ENCODE peak calls at places on chromosomes 2 and 18, in nine cellular contexts. One of them, this sample, is unnamed.

GRCh38 chr2:10266133-10266620 is 36.5 kb upstream of the HPCAL1 start:
- DNase-seq in lung microvascular endothelial cell: no peak
- DNase-seq in HuH-7.5: no peak
- DNase-seq in AG08395: peak
- DNase-seq in hippocampal formation: no peak
- DNase-seq in effector memory CD8-positive, alpha-beta T cell: no peak
- DNase-seq in HS-5: no peak
- DNase-seq in GM23248: peak
- DNase-seq in iPS DF 19.7: no peak
- DNase-seq in this sample: no peak

GRCh38 chr18:63540131-63540530 is 2.0 kb upstream of the SERPINB12 start:
- DNase-seq in HS-5: peak
- DNase-seq in HuH-7.5: no peak
- DNase-seq in GM23248: peak
- DNase-seq in iPS DF 19.7: no peak
- DNase-seq in effector memory CD8-positive, alpha-beta T cell: no peak
- DNase-seq in AG08395: peak
- DNase-seq in hippocampal formation: no peak
- DNase-seq in lung microvascular endothelial cell: no peak
- DNase-seq in this sample: no peak

GRCh38 chr2:112110966-112111365 is 27.2 kb upstream of the FBLN7 start:
- DNase-seq in hippocampal formation: no peak
- DNase-seq in lung microvascular endothelial cell: no peak
- DNase-seq in HuH-7.5: no peak
- DNase-seq in effector memory CD8-positive, alpha-beta T cell: no peak
- DNase-seq in GM23248: no peak
- DNase-seq in HS-5: no peak
- DNase-seq in iPS DF 19.7: no peak
- DNase-seq in AG08395: no peak
- DNase-seq in this sample: no peak

GRCh38 chr18:56377161-56377560 is 261.2 kb downstream of the TXNL1 start:
- DNase-seq in HuH-7.5: no peak
- DNase-seq in effector memory CD8-positive, alpha-beta T cell: no peak
- DNase-seq in HS-5: no peak
- DNase-seq in AG08395: peak
- DNase-seq in GM23248: peak
- DNase-seq in iPS DF 19.7: no peak
- DNase-seq in hippocampal formation: no peak
- DNase-seq in lung microvascular endothelial cell: no peak
- DNase-seq in this sample: no peak

GRCh38 chr2:83364264-83364663 is 1094.8 kb downstream of the SUCLG1 start:
- DNase-seq in GM23248: peak
- DNase-seq in lung microvascular endothelial cell: no peak
- DNase-seq in AG08395: no peak
- DNase-seq in hippocampal formation: no peak
- DNase-seq in iPS DF 19.7: no peak
- DNase-seq in effector memory CD8-positive, alpha-beta T cell: no peak
- DNase-seq in HS-5: peak
- DNase-seq in HuH-7.5: no peak
- DNase-seq in this sample: no peak

GRCh38 chr2:52335727-52336126 is 1303.8 kb upstream of the NRXN1 start:
- DNase-seq in iPS DF 19.7: peak
- DNase-seq in AG08395: no peak
- DNase-seq in lung microvascular endothelial cell: no peak
- DNase-seq in hippocampal formation: no peak
- DNase-seq in effector memory CD8-positive, alpha-beta T cell: no peak
- DNase-seq in HuH-7.5: no peak
- DNase-seq in HS-5: no peak
- DNase-seq in GM23248: no peak
- DNase-seq in this sample: no peak

GRCh38 chr18:9575558-9575957 is 38.8 kb downstream of the PPP4R1 start:
- DNase-seq in iPS DF 19.7: peak
- DNase-seq in GM23248: peak
- DNase-seq in effector memory CD8-positive, alpha-beta T cell: no peak
- DNase-seq in hippocampal formation: peak
- DNase-seq in lung microvascular endothelial cell: peak
- DNase-seq in HS-5: peak
- DNase-seq in AG08395: peak
- DNase-seq in HuH-7.5: peak
- DNase-seq in this sample: no peak

GRCh38 chr2:64996914-64997313 is 7.7 kb downstream of the SLC1A4 start:
- DNase-seq in iPS DF 19.7: no peak
- DNase-seq in hippocampal formation: no peak
- DNase-seq in lung microvascular endothelial cell: no peak
- DNase-seq in AG08395: no peak
- DNase-seq in effector memory CD8-positive, alpha-beta T cell: no peak
- DNase-seq in GM23248: peak
- DNase-seq in HuH-7.5: no peak
- DNase-seq in HS-5: no peak
- DNase-seq in this sample: no peak

GRCh38 chr18:76573325-76574025 is 78.4 kb upstream of the ZNF516 start:
- DNase-seq in effector memory CD8-positive, alpha-beta T cell: no peak
- DNase-seq in hippocampal formation: no peak
- DNase-seq in HuH-7.5: no peak
- DNase-seq in lung microvascular endothelial cell: peak
- DNase-seq in iPS DF 19.7: no peak
- DNase-seq in AG08395: peak
- DNase-seq in HS-5: peak
- DNase-seq in GM23248: peak
- DNase-seq in this sample: no peak

GRCh38 chr2:199309411-199309810 is 148.3 kb downstream of the SATB2 start:
- DNase-seq in hippocampal formation: no peak
- DNase-seq in GM23248: no peak
- DNase-seq in effector memory CD8-positive, alpha-beta T cell: no peak
- DNase-seq in HS-5: no peak
- DNase-seq in HuH-7.5: no peak
- DNase-seq in lung microvascular endothelial cell: no peak
- DNase-seq in AG08395: no peak
- DNase-seq in iPS DF 19.7: no peak
- DNase-seq in this sample: no peak

GRCh38 chr18:40006553-40007073 is 1948.4 kb upstream of the PIK3C3 start:
- DNase-seq in hippocampal formation: peak
- DNase-seq in HS-5: no peak
- DNase-seq in HuH-7.5: no peak
- DNase-seq in AG08395: no peak
- DNase-seq in iPS DF 19.7: peak
- DNase-seq in lung microvascular endothelial cell: no peak
- DNase-seq in effector memory CD8-positive, alpha-beta T cell: no peak
- DNase-seq in GM23248: no peak
- DNase-seq in this sample: no peak

GRCh38 chr2:217995741-217996141 is 7.1 kb downstream of the TNS1 start:
- DNase-seq in effector memory CD8-positive, alpha-beta T cell: no peak
- DNase-seq in AG08395: peak
- DNase-seq in HuH-7.5: no peak
- DNase-seq in GM23248: peak
- DNase-seq in hippocampal formation: no peak
- DNase-seq in iPS DF 19.7: no peak
- DNase-seq in HS-5: no peak
- DNase-seq in lung microvascular endothelial cell: no peak
- DNase-seq in this sample: no peak

GRCh38 chr2:79994915-79995419 is 309.6 kb downstream of the LRRTM1 start:
- DNase-seq in lung microvascular endothelial cell: no peak
- DNase-seq in HS-5: no peak
- DNase-seq in GM23248: peak
- DNase-seq in AG08395: peak
- DNase-seq in iPS DF 19.7: no peak
- DNase-seq in hippocampal formation: no peak
- DNase-seq in HuH-7.5: no peak
- DNase-seq in effector memory CD8-positive, alpha-beta T cell: no peak
- DNase-seq in this sample: no peak

GRCh38 chr18:8912348-8913057 is 190.0 kb upstream of the NDUFV2 start:
- DNase-seq in effector memory CD8-positive, alpha-beta T cell: no peak
- DNase-seq in lung microvascular endothelial cell: no peak
- DNase-seq in GM23248: no peak
- DNase-seq in hippocampal formation: no peak
- DNase-seq in iPS DF 19.7: no peak
- DNase-seq in AG08395: no peak
- DNase-seq in HS-5: no peak
- DNase-seq in HuH-7.5: no peak
- DNase-seq in this sample: no peak

GRCh38 chr18:34611904-34612303 is 98.2 kb upstream of the DTNA start:
- DNase-seq in GM23248: no peak
- DNase-seq in HuH-7.5: no peak
- DNase-seq in HS-5: no peak
- DNase-seq in lung microvascular endothelial cell: no peak
- DNase-seq in hippocampal formation: no peak
- DNase-seq in effector memory CD8-positive, alpha-beta T cell: no peak
- DNase-seq in AG08395: no peak
- DNase-seq in iPS DF 19.7: no peak
- DNase-seq in this sample: no peak

GRCh38 chr2:133566967-133567645 is 1.2 kb downstream of the NCKAP5 start:
- DNase-seq in lung microvascular endothelial cell: peak
- DNase-seq in hippocampal formation: no peak
- DNase-seq in iPS DF 19.7: no peak
- DNase-seq in HuH-7.5: no peak
- DNase-seq in AG08395: peak
- DNase-seq in HS-5: no peak
- DNase-seq in GM23248: peak
- DNase-seq in effector memory CD8-positive, alpha-beta T cell: no peak
- DNase-seq in this sample: no peak

GRCh38 chr2:205387350-205388045 is 294.8 kb upstream of the NRP2 start:
- DNase-seq in AG08395: no peak
- DNase-seq in HS-5: no peak
- DNase-seq in HuH-7.5: no peak
- DNase-seq in iPS DF 19.7: no peak
- DNase-seq in GM23248: no peak
- DNase-seq in lung microvascular endothelial cell: no peak
- DNase-seq in hippocampal formation: no peak
- DNase-seq in effector memory CD8-positive, alpha-beta T cell: no peak
- DNase-seq in this sample: no peak

GRCh38 chr2:119482481-119483394 is 41.5 kb downstream of the SCTR start:
- DNase-seq in GM23248: peak
- DNase-seq in HS-5: no peak
- DNase-seq in iPS DF 19.7: no peak
- DNase-seq in hippocampal formation: no peak
- DNase-seq in HuH-7.5: no peak
- DNase-seq in lung microvascular endothelial cell: peak
- DNase-seq in AG08395: no peak
- DNase-seq in effector memory CD8-positive, alpha-beta T cell: no peak
- DNase-seq in this sample: no peak

GRCh38 chr2:232890536-232890895 is 20.5 kb downstream of the SNORC start:
- DNase-seq in AG08395: no peak
- DNase-seq in effector memory CD8-positive, alpha-beta T cell: no peak
- DNase-seq in hippocampal formation: no peak
- DNase-seq in GM23248: no peak
- DNase-seq in iPS DF 19.7: no peak
- DNase-seq in HuH-7.5: no peak
- DNase-seq in HS-5: no peak
- DNase-seq in lung microvascular endothelial cell: no peak
- DNase-seq in this sample: no peak

GRCh38 chr2:179311071-179311470 is 46.4 kb upstream of the SESTD1 start:
- DNase-seq in iPS DF 19.7: no peak
- DNase-seq in HuH-7.5: no peak
- DNase-seq in HS-5: no peak
- DNase-seq in hippocampal formation: no peak
- DNase-seq in lung microvascular endothelial cell: no peak
- DNase-seq in GM23248: no peak
- DNase-seq in effector memory CD8-positive, alpha-beta T cell: no peak
- DNase-seq in AG08395: no peak
- DNase-seq in this sample: no peak

GRCh38 chr2:44942304-44943030 is 965 bp downstream of the SIX3 start:
- DNase-seq in hippocampal formation: no peak
- DNase-seq in AG08395: no peak
- DNase-seq in lung microvascular endothelial cell: no peak
- DNase-seq in HuH-7.5: no peak
- DNase-seq in HS-5: no peak
- DNase-seq in iPS DF 19.7: no peak
- DNase-seq in effector memory CD8-positive, alpha-beta T cell: no peak
- DNase-seq in GM23248: peak
- DNase-seq in this sample: no peak

GRCh38 chr2:84969511-84970265 is 1.3 kb upstream of the KCMF1 start:
- DNase-seq in GM23248: peak
- DNase-seq in HuH-7.5: no peak
- DNase-seq in AG08395: no peak
- DNase-seq in effector memory CD8-positive, alpha-beta T cell: peak
- DNase-seq in iPS DF 19.7: no peak
- DNase-seq in lung microvascular endothelial cell: peak
- DNase-seq in HS-5: no peak
- DNase-seq in hippocampal formation: no peak
- DNase-seq in this sample: no peak

GRCh38 chr2:214810670-214811069 is 1.2 kb upstream of the BARD1 start:
- DNase-seq in HuH-7.5: no peak
- DNase-seq in effector memory CD8-positive, alpha-beta T cell: no peak
- DNase-seq in hippocampal formation: no peak
- DNase-seq in HS-5: no peak
- DNase-seq in lung microvascular endothelial cell: no peak
- DNase-seq in AG08395: no peak
- DNase-seq in iPS DF 19.7: no peak
- DNase-seq in GM23248: peak
- DNase-seq in this sample: no peak

GRCh38 chr2:84338069-84338468 is 121.0 kb downstream of the SUCLG1 start:
- DNase-seq in HuH-7.5: no peak
- DNase-seq in hippocampal formation: no peak
- DNase-seq in GM23248: peak
- DNase-seq in lung microvascular endothelial cell: no peak
- DNase-seq in iPS DF 19.7: no peak
- DNase-seq in AG08395: peak
- DNase-seq in HS-5: peak
- DNase-seq in effector memory CD8-positive, alpha-beta T cell: no peak
- DNase-seq in this sample: no peak

GRCh38 chr2:50953021-50953420 is 78.9 kb downstream of the NRXN1 start:
- DNase-seq in HS-5: peak
- DNase-seq in GM23248: peak
- DNase-seq in effector memory CD8-positive, alpha-beta T cell: no peak
- DNase-seq in iPS DF 19.7: no peak
- DNase-seq in HuH-7.5: no peak
- DNase-seq in AG08395: no peak
- DNase-seq in hippocampal formation: no peak
- DNase-seq in lung microvascular endothelial cell: peak
- DNase-seq in this sample: no peak

GRCh38 chr18:4016391-4017049 is 438.6 kb downstream of the DLGAP1 start:
- DNase-seq in lung microvascular endothelial cell: no peak
- DNase-seq in HS-5: no peak
- DNase-seq in GM23248: peak
- DNase-seq in HuH-7.5: no peak
- DNase-seq in effector memory CD8-positive, alpha-beta T cell: no peak
- DNase-seq in hippocampal formation: no peak
- DNase-seq in iPS DF 19.7: no peak
- DNase-seq in AG08395: no peak
- DNase-seq in this sample: no peak

GRCh38 chr2:137802038-137802437 is 162.2 kb upstream of the HNMT start:
- DNase-seq in effector memory CD8-positive, alpha-beta T cell: no peak
- DNase-seq in HS-5: no peak
- DNase-seq in lung microvascular endothelial cell: no peak
- DNase-seq in GM23248: no peak
- DNase-seq in hippocampal formation: no peak
- DNase-seq in AG08395: no peak
- DNase-seq in HuH-7.5: no peak
- DNase-seq in iPS DF 19.7: no peak
- DNase-seq in this sample: no peak

GRCh38 chr2:128016620-128017019 is 11.2 kb downstream of the SAP130 start:
- DNase-seq in AG08395: no peak
- DNase-seq in lung microvascular endothelial cell: no peak
- DNase-seq in HS-5: no peak
- DNase-seq in GM23248: peak
- DNase-seq in hippocampal formation: peak
- DNase-seq in effector memory CD8-positive, alpha-beta T cell: no peak
- DNase-seq in iPS DF 19.7: no peak
- DNase-seq in HuH-7.5: no peak
- DNase-seq in this sample: no peak

GRCh38 chr18:55502346-55502710 is 85.7 kb downstream of the TCF4 start:
- DNase-seq in HS-5: no peak
- DNase-seq in iPS DF 19.7: no peak
- DNase-seq in effector memory CD8-positive, alpha-beta T cell: no peak
- DNase-seq in hippocampal formation: no peak
- DNase-seq in AG08395: no peak
- DNase-seq in HuH-7.5: no peak
- DNase-seq in lung microvascular endothelial cell: peak
- DNase-seq in GM23248: peak
- DNase-seq in this sample: no peak

GRCh38 chr2:6297238-6297637 is 568.5 kb downstream of the CMPK2 start:
- DNase-seq in lung microvascular endothelial cell: no peak
- DNase-seq in HS-5: no peak
- DNase-seq in hippocampal formation: no peak
- DNase-seq in iPS DF 19.7: no peak
- DNase-seq in GM23248: no peak
- DNase-seq in AG08395: no peak
- DNase-seq in HuH-7.5: no peak
- DNase-seq in effector memory CD8-positive, alpha-beta T cell: no peak
- DNase-seq in this sample: no peak

GRCh38 chr2:192544371-192544955 is 349.7 kb upstream of the TMEFF2 start:
- DNase-seq in HuH-7.5: no peak
- DNase-seq in hippocampal formation: no peak
- DNase-seq in iPS DF 19.7: no peak
- DNase-seq in HS-5: no peak
- DNase-seq in lung microvascular endothelial cell: no peak
- DNase-seq in GM23248: no peak
- DNase-seq in AG08395: no peak
- DNase-seq in effector memory CD8-positive, alpha-beta T cell: no peak
- DNase-seq in this sample: no peak

This sample was measured in NK-92 treated with Interleukin-12 subunit alpha and Interleukin-12 subunit beta, amount 100 ng/mL, for 24 hours.